ENCODE peak calls at places on chromosomes 2 and 18, in eight cellular contexts. One of them, this sample, is unnamed.

GRCh38 chr2:206670531-206671319 is 28.4 kb downstream of the FAM237A start:
- DNase-seq in NCI-H1694 treated with DMSO at 0.1 percent for 48 hours: no peak
- DNase-seq in epithelial cell of prostate: no peak
- DNase-seq in ACHN: no peak
- DNase-seq in IMR-90: no peak
- DNase-seq in NCI-H1092 treated with DMSO at 0.1 percent for 48 hours: no peak
- DNase-seq in NCI-H2081: no peak
- DNase-seq in neural crest cell: no peak
- DNase-seq in this sample: no peak

GRCh38 chr18:58213445-58213844 is 169.4 kb downstream of the NEDD4L start:
- DNase-seq in neural crest cell: no peak
- DNase-seq in ACHN: peak
- DNase-seq in NCI-H1694 treated with DMSO at 0.1 percent for 48 hours: no peak
- DNase-seq in NCI-H2081: no peak
- DNase-seq in IMR-90: peak
- DNase-seq in NCI-H1092 treated with DMSO at 0.1 percent for 48 hours: no peak
- DNase-seq in epithelial cell of prostate: peak
- DNase-seq in this sample: peak

GRCh38 chr2:95007822-95008221 is 17.7 kb upstream of the MAL start:
- DNase-seq in IMR-90: no peak
- DNase-seq in epithelial cell of prostate: no peak
- DNase-seq in NCI-H1092 treated with DMSO at 0.1 percent for 48 hours: no peak
- DNase-seq in NCI-H1694 treated with DMSO at 0.1 percent for 48 hours: no peak
- DNase-seq in NCI-H2081: no peak
- DNase-seq in neural crest cell: no peak
- DNase-seq in ACHN: no peak
- DNase-seq in this sample: no peak

GRCh38 chr2:150424361-150424760 is 63.1 kb downstream of the RND3 start:
- DNase-seq in ACHN: no peak
- DNase-seq in neural crest cell: no peak
- DNase-seq in NCI-H1092 treated with DMSO at 0.1 percent for 48 hours: no peak
- DNase-seq in epithelial cell of prostate: no peak
- DNase-seq in NCI-H1694 treated with DMSO at 0.1 percent for 48 hours: no peak
- DNase-seq in NCI-H2081: no peak
- DNase-seq in IMR-90: no peak
- DNase-seq in this sample: no peak

GRCh38 chr2:62727259-62727867 is 21.9 kb downstream of the EHBP1 start:
- DNase-seq in NCI-H2081: no peak
- DNase-seq in NCI-H1694 treated with DMSO at 0.1 percent for 48 hours: no peak
- DNase-seq in ACHN: no peak
- DNase-seq in neural crest cell: no peak
- DNase-seq in IMR-90: no peak
- DNase-seq in NCI-H1092 treated with DMSO at 0.1 percent for 48 hours: no peak
- DNase-seq in epithelial cell of prostate: no peak
- DNase-seq in this sample: no peak

GRCh38 chr2:104664672-104665071 is 189.2 kb upstream of the POU3F3 start:
- DNase-seq in IMR-90: no peak
- DNase-seq in epithelial cell of prostate: no peak
- DNase-seq in neural crest cell: no peak
- DNase-seq in NCI-H1092 treated with DMSO at 0.1 percent for 48 hours: no peak
- DNase-seq in NCI-H2081: no peak
- DNase-seq in NCI-H1694 treated with DMSO at 0.1 percent for 48 hours: no peak
- DNase-seq in ACHN: no peak
- DNase-seq in this sample: no peak

GRCh38 chr2:48356701-48357322 is 173.1 kb upstream of the STON1 start:
- DNase-seq in neural crest cell: no peak
- DNase-seq in NCI-H2081: peak
- DNase-seq in ACHN: no peak
- DNase-seq in epithelial cell of prostate: no peak
- DNase-seq in IMR-90: peak
- DNase-seq in NCI-H1694 treated with DMSO at 0.1 percent for 48 hours: no peak
- DNase-seq in NCI-H1092 treated with DMSO at 0.1 percent for 48 hours: peak
- DNase-seq in this sample: peak

GRCh38 chr2:241540391-241540765 is 18.2 kb upstream of the BOK start:
- DNase-seq in NCI-H1092 treated with DMSO at 0.1 percent for 48 hours: no peak
- DNase-seq in neural crest cell: no peak
- DNase-seq in NCI-H2081: no peak
- DNase-seq in NCI-H1694 treated with DMSO at 0.1 percent for 48 hours: no peak
- DNase-seq in IMR-90: no peak
- DNase-seq in epithelial cell of prostate: no peak
- DNase-seq in ACHN: peak
- DNase-seq in this sample: no peak

GRCh38 chr2:44895061-44895460 is 46.4 kb upstream of the SIX3 start:
- DNase-seq in neural crest cell: no peak
- DNase-seq in epithelial cell of prostate: no peak
- DNase-seq in NCI-H1694 treated with DMSO at 0.1 percent for 48 hours: no peak
- DNase-seq in IMR-90: no peak
- DNase-seq in NCI-H1092 treated with DMSO at 0.1 percent for 48 hours: no peak
- DNase-seq in ACHN: no peak
- DNase-seq in NCI-H2081: no peak
- DNase-seq in this sample: no peak

GRCh38 chr2:39737661-39738060 is 41.4 kb downstream of the THUMPD2 start:
- DNase-seq in IMR-90: peak
- DNase-seq in NCI-H1092 treated with DMSO at 0.1 percent for 48 hours: no peak
- DNase-seq in neural crest cell: no peak
- DNase-seq in NCI-H1694 treated with DMSO at 0.1 percent for 48 hours: no peak
- DNase-seq in epithelial cell of prostate: no peak
- DNase-seq in ACHN: no peak
- DNase-seq in NCI-H2081: no peak
- DNase-seq in this sample: peak

GRCh38 chr2:17583646-17584045 is 43.1 kb downstream of the VSNL1 start:
- DNase-seq in epithelial cell of prostate: no peak
- DNase-seq in NCI-H1092 treated with DMSO at 0.1 percent for 48 hours: no peak
- DNase-seq in IMR-90: no peak
- DNase-seq in ACHN: no peak
- DNase-seq in NCI-H1694 treated with DMSO at 0.1 percent for 48 hours: no peak
- DNase-seq in neural crest cell: no peak
- DNase-seq in NCI-H2081: no peak
- DNase-seq in this sample: no peak

GRCh38 chr2:134679740-134680139 is 39.1 kb downstream of the TMEM163 start:
- DNase-seq in NCI-H2081: no peak
- DNase-seq in neural crest cell: no peak
- DNase-seq in ACHN: no peak
- DNase-seq in NCI-H1694 treated with DMSO at 0.1 percent for 48 hours: no peak
- DNase-seq in IMR-90: no peak
- DNase-seq in epithelial cell of prostate: no peak
- DNase-seq in NCI-H1092 treated with DMSO at 0.1 percent for 48 hours: no peak
- DNase-seq in this sample: no peak

GRCh38 chr2:182318466-182319309 is 108.1 kb downstream of the PDE1A start:
- DNase-seq in ACHN: no peak
- DNase-seq in epithelial cell of prostate: no peak
- DNase-seq in NCI-H2081: no peak
- DNase-seq in IMR-90: peak
- DNase-seq in NCI-H1694 treated with DMSO at 0.1 percent for 48 hours: no peak
- DNase-seq in NCI-H1092 treated with DMSO at 0.1 percent for 48 hours: no peak
- DNase-seq in neural crest cell: no peak
- DNase-seq in this sample: peak

GRCh38 chr2:238936162-238937052 is 88.5 kb downstream of the TWIST2 start:
- DNase-seq in NCI-H1694 treated with DMSO at 0.1 percent for 48 hours: no peak
- DNase-seq in IMR-90: no peak
- DNase-seq in ACHN: no peak
- DNase-seq in neural crest cell: no peak
- DNase-seq in epithelial cell of prostate: no peak
- DNase-seq in NCI-H1092 treated with DMSO at 0.1 percent for 48 hours: no peak
- DNase-seq in NCI-H2081: no peak
- DNase-seq in this sample: no peak

GRCh38 chr2:105396254-105397024 is 2.4 kb downstream of the FHL2 start:
- DNase-seq in NCI-H2081: no peak
- DNase-seq in ACHN: peak
- DNase-seq in neural crest cell: no peak
- DNase-seq in IMR-90: peak
- DNase-seq in NCI-H1694 treated with DMSO at 0.1 percent for 48 hours: no peak
- DNase-seq in epithelial cell of prostate: peak
- DNase-seq in NCI-H1092 treated with DMSO at 0.1 percent for 48 hours: no peak
- DNase-seq in this sample: peak

GRCh38 chr18:3055861-3056260 is 42.9 kb upstream of the LPIN2 start:
- DNase-seq in neural crest cell: no peak
- DNase-seq in epithelial cell of prostate: no peak
- DNase-seq in NCI-H1694 treated with DMSO at 0.1 percent for 48 hours: no peak
- DNase-seq in NCI-H2081: no peak
- DNase-seq in NCI-H1092 treated with DMSO at 0.1 percent for 48 hours: no peak
- DNase-seq in IMR-90: peak
- DNase-seq in ACHN: no peak
- DNase-seq in this sample: peak

GRCh38 chr2:137570484-137570883 is 393.8 kb upstream of the HNMT start:
- DNase-seq in NCI-H1092 treated with DMSO at 0.1 percent for 48 hours: no peak
- DNase-seq in NCI-H1694 treated with DMSO at 0.1 percent for 48 hours: no peak
- DNase-seq in epithelial cell of prostate: no peak
- DNase-seq in NCI-H2081: no peak
- DNase-seq in neural crest cell: no peak
- DNase-seq in IMR-90: no peak
- DNase-seq in ACHN: no peak
- DNase-seq in this sample: no peak